ENCODE peak calls at places on chromosomes 5 and 9, in ten cellular contexts. One of them, this sample, is unnamed.

GRCh38 chr5:150816946-150817345 is 29.4 kb upstream of the IRGM start:
- DNase-seq in IMR-90: no peak
- DNase-seq in fibroblast of pulmonary artery: no peak
- DNase-seq in H9: no peak
- DNase-seq in T-helper 1 cell: no peak
- DNase-seq in NCI-H446 treated with DMSO at 0.1 percent for 48 hours: no peak
- DNase-seq in A549: no peak
- DNase-seq in HT1080: no peak
- DNase-seq in AG08395: no peak
- DNase-seq in kidney epithelial cell: no peak
- DNase-seq in this sample: no peak

GRCh38 chr9:75903785-75904360 is 13.4 kb downstream of the PCSK5 start:
- DNase-seq in IMR-90: peak; percentile 17
- DNase-seq in fibroblast of pulmonary artery: peak; percentile 79
- DNase-seq in H9: no peak
- DNase-seq in T-helper 1 cell: no peak
- DNase-seq in NCI-H446 treated with DMSO at 0.1 percent for 48 hours: no peak
- DNase-seq in A549: peak; percentile 62
- DNase-seq in HT1080: peak; percentile 85
- DNase-seq in AG08395: no peak
- DNase-seq in kidney epithelial cell: no peak
- DNase-seq in this sample: no peak

GRCh38 chr5:3893975-3894374 is 298.3 kb downstream of the IRX1 start:
- DNase-seq in IMR-90: no peak
- DNase-seq in fibroblast of pulmonary artery: no peak
- DNase-seq in H9: no peak
- DNase-seq in T-helper 1 cell: no peak
- DNase-seq in NCI-H446 treated with DMSO at 0.1 percent for 48 hours: no peak
- DNase-seq in A549: no peak
- DNase-seq in HT1080: no peak
- DNase-seq in AG08395: no peak
- DNase-seq in kidney epithelial cell: no peak
- DNase-seq in this sample: no peak

GRCh38 chr9:126985870-126986498 is 71.4 kb downstream of the RALGPS1 start:
- DNase-seq in IMR-90: peak; percentile 17
- DNase-seq in fibroblast of pulmonary artery: peak; percentile 85
- DNase-seq in H9: no peak
- DNase-seq in T-helper 1 cell: peak; percentile 81
- DNase-seq in NCI-H446 treated with DMSO at 0.1 percent for 48 hours: no peak
- DNase-seq in A549: peak; percentile 24
- DNase-seq in HT1080: peak; percentile 98
- DNase-seq in AG08395: peak; percentile 33
- DNase-seq in kidney epithelial cell: peak; percentile 52
- DNase-seq in this sample: peak; percentile 74

GRCh38 chr5:1107167-1108007 is 4.5 kb downstream of the SLC12A7 start:
- DNase-seq in IMR-90: no peak
- DNase-seq in fibroblast of pulmonary artery: no peak
- DNase-seq in H9: peak; percentile 55
- DNase-seq in T-helper 1 cell: no peak
- DNase-seq in NCI-H446 treated with DMSO at 0.1 percent for 48 hours: no peak
- DNase-seq in A549: no peak
- DNase-seq in HT1080: no peak
- DNase-seq in AG08395: no peak
- DNase-seq in kidney epithelial cell: no peak
- DNase-seq in this sample: no peak

GRCh38 chr9:109886050-109886449 is 106.1 kb downstream of the PALM2AKAP2 start:
- DNase-seq in IMR-90: no peak
- DNase-seq in fibroblast of pulmonary artery: peak; percentile 84
- DNase-seq in H9: no peak
- DNase-seq in T-helper 1 cell: no peak
- DNase-seq in NCI-H446 treated with DMSO at 0.1 percent for 48 hours: no peak
- DNase-seq in A549: no peak
- DNase-seq in HT1080: no peak
- DNase-seq in AG08395: no peak
- DNase-seq in kidney epithelial cell: no peak
- DNase-seq in this sample: no peak

GRCh38 chr5:108028411-108028810 is 353.5 kb downstream of the FBXL17 start:
- DNase-seq in IMR-90: peak; percentile 10
- DNase-seq in fibroblast of pulmonary artery: peak; percentile 12
- DNase-seq in H9: no peak
- DNase-seq in T-helper 1 cell: no peak
- DNase-seq in NCI-H446 treated with DMSO at 0.1 percent for 48 hours: no peak
- DNase-seq in A549: no peak
- DNase-seq in HT1080: peak; percentile 33
- DNase-seq in AG08395: peak; percentile 2
- DNase-seq in kidney epithelial cell: no peak
- DNase-seq in this sample: no peak

GRCh38 chr5:61817472-61818326 is 485.6 kb downstream of the ZSWIM6 start:
- DNase-seq in IMR-90: peak; percentile 39
- DNase-seq in fibroblast of pulmonary artery: peak; percentile 59
- DNase-seq in H9: peak; percentile 49
- DNase-seq in T-helper 1 cell: no peak
- DNase-seq in NCI-H446 treated with DMSO at 0.1 percent for 48 hours: peak; percentile 10
- DNase-seq in A549: peak; percentile 36
- DNase-seq in HT1080: peak; percentile 39
- DNase-seq in AG08395: peak; percentile 62
- DNase-seq in kidney epithelial cell: peak; percentile 12
- DNase-seq in this sample: peak; percentile 3

GRCh38 chr9:4073371-4073770 is 226.5 kb downstream of the GLIS3 start:
- DNase-seq in IMR-90: no peak
- DNase-seq in fibroblast of pulmonary artery: no peak
- DNase-seq in H9: peak; percentile 76
- DNase-seq in T-helper 1 cell: no peak
- DNase-seq in NCI-H446 treated with DMSO at 0.1 percent for 48 hours: no peak
- DNase-seq in A549: peak; percentile 21
- DNase-seq in HT1080: no peak
- DNase-seq in AG08395: no peak
- DNase-seq in kidney epithelial cell: no peak
- DNase-seq in this sample: no peak

GRCh38 chr5:159049844-159050318 is 49.8 kb downstream of the EBF1 start:
- DNase-seq in IMR-90: peak; percentile 57
- DNase-seq in fibroblast of pulmonary artery: peak; percentile 74
- DNase-seq in H9: no peak
- DNase-seq in T-helper 1 cell: no peak
- DNase-seq in NCI-H446 treated with DMSO at 0.1 percent for 48 hours: no peak
- DNase-seq in A549: no peak
- DNase-seq in HT1080: no peak
- DNase-seq in AG08395: peak; percentile 35
- DNase-seq in kidney epithelial cell: no peak
- DNase-seq in this sample: no peak

GRCh38 chr5:11525020-11525419 is 379.2 kb downstream of the CTNND2 start:
- DNase-seq in IMR-90: no peak
- DNase-seq in fibroblast of pulmonary artery: no peak
- DNase-seq in H9: no peak
- DNase-seq in T-helper 1 cell: no peak
- DNase-seq in NCI-H446 treated with DMSO at 0.1 percent for 48 hours: no peak
- DNase-seq in A549: no peak
- DNase-seq in HT1080: no peak
- DNase-seq in AG08395: no peak
- DNase-seq in kidney epithelial cell: no peak
- DNase-seq in this sample: no peak

GRCh38 chr5:175494271-175495183 is 16.2 kb downstream of the SFXN1 start:
- DNase-seq in IMR-90: no peak
- DNase-seq in fibroblast of pulmonary artery: no peak
- DNase-seq in H9: no peak
- DNase-seq in T-helper 1 cell: no peak
- DNase-seq in NCI-H446 treated with DMSO at 0.1 percent for 48 hours: no peak
- DNase-seq in A549: no peak
- DNase-seq in HT1080: no peak
- DNase-seq in AG08395: no peak
- DNase-seq in kidney epithelial cell: no peak
- DNase-seq in this sample: no peak

GRCh38 chr5:140962190-140962589 is 4.1 kb upstream of the PCDHAC2 start:
- DNase-seq in IMR-90: no peak
- DNase-seq in fibroblast of pulmonary artery: no peak
- DNase-seq in H9: no peak
- DNase-seq in T-helper 1 cell: no peak
- DNase-seq in NCI-H446 treated with DMSO at 0.1 percent for 48 hours: no peak
- DNase-seq in A549: no peak
- DNase-seq in HT1080: no peak
- DNase-seq in AG08395: no peak
- DNase-seq in kidney epithelial cell: no peak
- DNase-seq in this sample: no peak

GRCh38 chr5:14806452-14806851 is 65.1 kb downstream of the ANKH start:
- DNase-seq in IMR-90: peak; percentile 89
- DNase-seq in fibroblast of pulmonary artery: peak; percentile 51
- DNase-seq in H9: no peak
- DNase-seq in T-helper 1 cell: no peak
- DNase-seq in NCI-H446 treated with DMSO at 0.1 percent for 48 hours: no peak
- DNase-seq in A549: no peak
- DNase-seq in HT1080: no peak
- DNase-seq in AG08395: peak; percentile 84
- DNase-seq in kidney epithelial cell: no peak
- DNase-seq in this sample: no peak

GRCh38 chr5:36944607-36945225 is 68.1 kb downstream of the NIPBL start:
- DNase-seq in IMR-90: peak; percentile 76
- DNase-seq in fibroblast of pulmonary artery: peak; percentile 84
- DNase-seq in H9: no peak
- DNase-seq in T-helper 1 cell: no peak
- DNase-seq in NCI-H446 treated with DMSO at 0.1 percent for 48 hours: peak; percentile 78
- DNase-seq in A549: no peak
- DNase-seq in HT1080: peak; percentile 26
- DNase-seq in AG08395: peak; percentile 18
- DNase-seq in kidney epithelial cell: no peak
- DNase-seq in this sample: peak; percentile 76

GRCh38 chr5:170338933-170339779 is 41.6 kb upstream of the LCP2 start:
- DNase-seq in IMR-90: no peak
- DNase-seq in fibroblast of pulmonary artery: no peak
- DNase-seq in H9: peak; percentile 76
- DNase-seq in T-helper 1 cell: peak; percentile 58
- DNase-seq in NCI-H446 treated with DMSO at 0.1 percent for 48 hours: no peak
- DNase-seq in A549: no peak
- DNase-seq in HT1080: peak; percentile 22
- DNase-seq in AG08395: no peak
- DNase-seq in kidney epithelial cell: no peak
- DNase-seq in this sample: peak; percentile 79

GRCh38 chr9:90905079-90905478 is 103.5 kb downstream of the SYK start:
- DNase-seq in IMR-90: no peak
- DNase-seq in fibroblast of pulmonary artery: no peak
- DNase-seq in H9: no peak
- DNase-seq in T-helper 1 cell: no peak
- DNase-seq in NCI-H446 treated with DMSO at 0.1 percent for 48 hours: no peak
- DNase-seq in A549: no peak
- DNase-seq in HT1080: no peak
- DNase-seq in AG08395: no peak
- DNase-seq in kidney epithelial cell: no peak
- DNase-seq in this sample: no peak

GRCh38 chr5:94562327-94562971 is 56.0 kb downstream of the KIAA0825 start:
- DNase-seq in IMR-90: no peak
- DNase-seq in fibroblast of pulmonary artery: no peak
- DNase-seq in H9: no peak
- DNase-seq in T-helper 1 cell: no peak
- DNase-seq in NCI-H446 treated with DMSO at 0.1 percent for 48 hours: no peak
- DNase-seq in A549: no peak
- DNase-seq in HT1080: no peak
- DNase-seq in AG08395: no peak
- DNase-seq in kidney epithelial cell: peak; percentile 2
- DNase-seq in this sample: no peak

GRCh38 chr5:157528036-157528632 is 47.4 kb downstream of the ADAM19 start:
- DNase-seq in IMR-90: peak; percentile 67
- DNase-seq in fibroblast of pulmonary artery: no peak
- DNase-seq in H9: peak; percentile 46
- DNase-seq in T-helper 1 cell: no peak
- DNase-seq in NCI-H446 treated with DMSO at 0.1 percent for 48 hours: no peak
- DNase-seq in A549: no peak
- DNase-seq in HT1080: no peak
- DNase-seq in AG08395: no peak
- DNase-seq in kidney epithelial cell: no peak
- DNase-seq in this sample: no peak

GRCh38 chr5:178104492-178104891 is 8.8 kb upstream of the N4BP3 start:
- DNase-seq in IMR-90: no peak
- DNase-seq in fibroblast of pulmonary artery: no peak
- DNase-seq in H9: no peak
- DNase-seq in T-helper 1 cell: no peak
- DNase-seq in NCI-H446 treated with DMSO at 0.1 percent for 48 hours: no peak
- DNase-seq in A549: no peak
- DNase-seq in HT1080: no peak
- DNase-seq in AG08395: no peak
- DNase-seq in kidney epithelial cell: no peak
- DNase-seq in this sample: no peak

GRCh38 chr5:132132138-132132537 is 58.5 kb downstream of the CSF2 start:
- DNase-seq in IMR-90: no peak
- DNase-seq in fibroblast of pulmonary artery: peak; percentile 8
- DNase-seq in H9: no peak
- DNase-seq in T-helper 1 cell: no peak
- DNase-seq in NCI-H446 treated with DMSO at 0.1 percent for 48 hours: no peak
- DNase-seq in A549: no peak
- DNase-seq in HT1080: no peak
- DNase-seq in AG08395: no peak
- DNase-seq in kidney epithelial cell: no peak
- DNase-seq in this sample: no peak